ENCODE peak calls at places on chromosomes 11 and 22, in six cellular contexts. N is IMR-90; T is A172; D is stimulated activated CD8-positive, alpha-beta memory T cell treated with anti-CD3 and anti-CD28 coated beads, Interleukin-2, amount 100 ng/mL, for 48 hours; C is left ventricle myocardium inferior; G is PC-9. L is an unnamed sample.

GRCh38 chr11:78812513-78813293 is 238.0 kb upstream of the NARS2 start:
- DNase-seq in N (peak), T (no peak), D (no peak), C (no peak), G (no peak), L (no peak)

GRCh38 chr11:126317681-126318641 is 14.1 kb downstream of the DCPS start:
- DNase-seq in N (peak), T (peak), D (no peak), C (peak), G (no peak), L (no peak)

GRCh38 chr11:12244156-12244555 is 133.2 kb upstream of the PARVA start:
- DNase-seq in N (no peak), T (no peak), D (no peak), C (no peak), G (no peak), L (no peak)

GRCh38 chr11:12175694-12176241 is 65.4 kb downstream of the MICAL2 start:
- DNase-seq in N (peak), T (peak), D (no peak), C (no peak), G (peak), L (no peak)

GRCh38 chr11:76248210-76248609 is 41.9 kb upstream of the WNT11 start:
- DNase-seq in N (no peak), T (no peak), D (no peak), C (no peak), G (no peak), L (no peak)

GRCh38 chr11:60855726-60856633 is at the start of gene PTGDR2:
- DNase-seq in N (no peak), T (no peak), D (no peak), C (no peak), G (no peak), L (no peak)

GRCh38 chr22:41410311-41410751 is 28.6 kb downstream of the TEF start:
- DNase-seq in N (no peak), T (no peak), D (no peak), C (peak), G (no peak), L (no peak)

GRCh38 chr22:46275455-46276129 is 7.8 kb downstream of the TTC38 start:
- DNase-seq in N (no peak), T (no peak), D (no peak), C (no peak), G (no peak), L (no peak)

GRCh38 chr11:72743321-72744221 is 8.6 kb downstream of the ARAP1 start:
- DNase-seq in N (no peak), T (no peak), D (no peak), C (no peak), G (no peak), L (no peak)

GRCh38 chr22:49962751-49963646 is 2.4 kb downstream of the PIM3 start:
- DNase-seq in N (no peak), T (no peak), D (no peak), C (peak), G (no peak), L (no peak)

GRCh38 chr11:5252280-5253265 is 2.0 kb downstream of the HBG2 start:
- DNase-seq in N (no peak), T (no peak), D (no peak), C (no peak), G (no peak), L (no peak)

GRCh38 chr22:18060646-18061620 is 16.9 kb upstream of the PEX26 start:
- DNase-seq in N (peak), T (peak), D (no peak), C (no peak), G (peak), L (no peak)

GRCh38 chr11:42625757-42626156 is 686.0 kb upstream of the API5 start:
- DNase-seq in N (no peak), T (no peak), D (no peak), C (no peak), G (no peak), L (no peak)

GRCh38 chr11:15991174-15991655 is 365.1 kb downstream of the SOX6 start:
- DNase-seq in N (no peak), T (no peak), D (no peak), C (no peak), G (no peak), L (no peak)

GRCh38 chr11:70745936-70746335 is 347.6 kb downstream of the CTTN start:
- DNase-seq in N (no peak), T (no peak), D (no peak), C (no peak), G (no peak), L (no peak)

GRCh38 chr11:44445500-44446340 is 119.7 kb upstream of the CD82 start:
- DNase-seq in N (no peak), T (peak), D (no peak), C (no peak), G (peak), L (no peak)

GRCh38 chr11:11243790-11244469 is 109.1 kb downstream of the CSNK2A3 start:
- DNase-seq in N (no peak), T (no peak), D (no peak), C (peak), G (no peak), L (no peak)

GRCh38 chr11:69489031-69489745 is 7.7 kb downstream of the LINC01488 start:
- DNase-seq in N (no peak), T (no peak), D (no peak), C (peak), G (no peak), L (no peak)

GRCh38 chr11:122754553-122755322 is 83.6 kb upstream of the CRTAM start:
- DNase-seq in N (no peak), T (no peak), D (no peak), C (no peak), G (no peak), L (no peak)

GRCh38 chr11:11813288-11813962 is 28.3 kb upstream of the USP47 start:
- DNase-seq in N (peak), T (no peak), D (no peak), C (no peak), G (peak), L (peak)

GRCh38 chr11:112128483-112129121 is 35.3 kb downstream of the IL18 start:
- DNase-seq in N (peak), T (peak), D (no peak), C (peak), G (peak), L (no peak)

GRCh38 chr11:44631831-44632230 is 66.4 kb downstream of the CD82 start:
- DNase-seq in N (no peak), T (no peak), D (no peak), C (no peak), G (no peak), L (no peak)

GRCh38 chr11:64571410-64572091 is 19.5 kb upstream of the SLC22A12 start:
- DNase-seq in N (no peak), T (no peak), D (no peak), C (no peak), G (peak), L (no peak)

GRCh38 chr11:82046778-82047177 is 686.9 kb downstream of the FAM181B start:
- DNase-seq in N (peak), T (peak), D (no peak), C (no peak), G (no peak), L (no peak)

GRCh38 chr11:35099278-35100018 is 39.5 kb upstream of the CD44 start:
- DNase-seq in N (peak), T (peak), D (no peak), C (no peak), G (no peak), L (no peak)

GRCh38 chr11:46800177-46800576 is 45.9 kb downstream of the CKAP5 start:
- DNase-seq in N (peak), T (no peak), D (no peak), C (no peak), G (no peak), L (no peak)

GRCh38 chr22:44402196-44403111 is 89.7 kb upstream of the SHISAL1 start:
- DNase-seq in N (no peak), T (no peak), D (no peak), C (peak), G (no peak), L (no peak)

GRCh38 chr11:130166457-130166784 is 6.8 kb downstream of the ST14 start:
- DNase-seq in N (peak), T (peak), D (no peak), C (no peak), G (peak), L (no peak)

GRCh38 chr11:126840201-126840886 is 160.2 kb downstream of the KIRREL3 start:
- DNase-seq in N (peak), T (no peak), D (no peak), C (no peak), G (no peak), L (no peak)

GRCh38 chr11:93849751-93850584 is 450 bp downstream of the VSTM5 start:
- DNase-seq in N (no peak), T (no peak), D (no peak), C (peak), G (peak), L (no peak)

GRCh38 chr22:36204641-36205032 is 3.0 kb upstream of the APOL4 start:
- DNase-seq in N (no peak), T (no peak), D (no peak), C (no peak), G (no peak), L (no peak)

GRCh38 chr11:33135768-33136443 is 25.4 kb downstream of the CSTF3 start:
- DNase-seq in N (no peak), T (no peak), D (no peak), C (no peak), G (no peak), L (no peak)

L was measured in thoracic aorta.